ENCODE peak calls at places on chromosome 9, in nine cellular contexts. L is K562, Y is endothelial cell of umbilical vein, R is sigmoid colon, W is GM12878, F is vagina, K is spleen, M is prostate gland, Z is HCT116. E is an unnamed sample.

GRCh38 chr9:116207371-116208111 is 54.0 kb downstream of the PAPPA start:
- DNase-seq in L (no peak), Y (no peak), R (no peak), W (no peak), F (no peak), K (no peak), M (no peak), Z (no peak), E (no peak)

GRCh38 chr9:137114613-137115393 is at the start of gene DPP7:
- DNase-seq in L (peak; percentile 95), Y (peak; percentile 33), R (peak; percentile 87), W (no peak), F (no peak), K (peak; percentile 96), M (peak; percentile 69), Z (no peak), E (peak; percentile 42)

GRCh38 chr9:121601234-121601633 is 50.2 kb upstream of the DAB2IP start:
- DNase-seq in L (no peak), Y (no peak), R (no peak), W (no peak), F (no peak), K (no peak), M (no peak), Z (no peak), E (peak; percentile 32)

GRCh38 chr9:19976226-19976625 is 187.4 kb upstream of the SLC24A2 start:
- DNase-seq in L (no peak), Y (peak; percentile 63), R (no peak), W (no peak), F (no peak), K (no peak), M (no peak), Z (no peak), E (no peak)

GRCh38 chr9:36985769-36986547 is 48.1 kb downstream of the PAX5 start:
- DNase-seq in L (no peak), Y (no peak), R (no peak), W (no peak), F (no peak), K (no peak), M (no peak), Z (no peak), E (no peak)

GRCh38 chr9:90169490-90169889 is 473.1 kb downstream of the DIRAS2 start:
- DNase-seq in L (no peak), Y (no peak), R (no peak), W (no peak), F (no peak), K (no peak), M (no peak), Z (no peak), E (no peak)

GRCh38 chr9:14238518-14238917 is 75.4 kb downstream of the NFIB start:
- DNase-seq in L (no peak), Y (peak; percentile 98), R (no peak), W (no peak), F (no peak), K (no peak), M (peak; percentile 17), Z (no peak), E (no peak)

GRCh38 chr9:89720721-89721660 is 116.2 kb downstream of the GADD45G start:
- DNase-seq in L (no peak), Y (no peak), R (no peak), W (no peak), F (no peak), K (no peak), M (peak; percentile 29), Z (no peak), E (no peak)

GRCh38 chr9:35689601-35690446 is at the start of gene TPM2:
- DNase-seq in L (peak; percentile 19), Y (peak; percentile 70), R (peak; percentile 96), W (no peak), F (no peak), K (no peak), M (peak; percentile 44), Z (peak; percentile 33), E (peak; percentile 88)

GRCh38 chr9:133147412-133148271 is 16.1 kb downstream of the GBGT1 start:
- DNase-seq in L (peak; percentile 63), Y (peak; percentile 64), R (peak; percentile 82), W (no peak), F (no peak), K (peak; percentile 94), M (peak; percentile 72), Z (peak; percentile 57), E (peak; percentile 84)

GRCh38 chr9:116032683-116033440 is 120.7 kb upstream of the PAPPA start:
- DNase-seq in L (no peak), Y (no peak), R (no peak), W (no peak), F (no peak), K (no peak), M (no peak), Z (no peak), E (no peak)

GRCh38 chr9:108444400-108445358 is 411.1 kb downstream of the ACTL7B start:
- DNase-seq in L (no peak), Y (peak; percentile 89), R (peak; percentile 62), W (no peak), F (peak; percentile 90), K (no peak), M (peak; percentile 41), Z (peak; percentile 90), E (peak; percentile 58)

GRCh38 chr9:105500108-105500766 is 52.4 kb downstream of the FSD1L start:
- DNase-seq in L (no peak), Y (no peak), R (no peak), W (peak; percentile 62), F (no peak), K (no peak), M (no peak), Z (no peak), E (no peak)

GRCh38 chr9:109499631-109500120 is 1.6 kb upstream of the PTPN3 start:
- DNase-seq in L (no peak), Y (no peak), R (no peak), W (no peak), F (no peak), K (no peak), M (peak; percentile 65), Z (no peak), E (peak; percentile 55)
- TF ChIP-seq POLR2A in L (no peak), Y (no peak), R (no peak), W (no peak), F (no peak), K (no peak), M (peak; percentile 42), Z (no peak), E (no peak)

GRCh38 chr9:83065233-83065632 is 2.3 kb upstream of the RASEF start:
- DNase-seq in L (no peak), Y (no peak), R (no peak), W (no peak), F (no peak), K (no peak), M (no peak), Z (no peak), E (no peak)

GRCh38 chr9:83062011-83062652 is 810 bp downstream of the RASEF start:
- DNase-seq in L (no peak), Y (no peak), R (no peak), W (no peak), F (no peak), K (no peak), M (peak; percentile 41), Z (no peak), E (peak; percentile 74)

GRCh38 chr9:83061036-83061435 is 1.9 kb downstream of the RASEF start:
- DNase-seq in L (no peak), Y (no peak), R (no peak), W (no peak), F (no peak), K (no peak), M (no peak), Z (no peak), E (no peak)

GRCh38 chr9:83060557-83060956 is 2.4 kb downstream of the RASEF start:
- DNase-seq in L (no peak), Y (no peak), R (no peak), W (no peak), F (no peak), K (no peak), M (no peak), Z (no peak), E (no peak)

DNA sequence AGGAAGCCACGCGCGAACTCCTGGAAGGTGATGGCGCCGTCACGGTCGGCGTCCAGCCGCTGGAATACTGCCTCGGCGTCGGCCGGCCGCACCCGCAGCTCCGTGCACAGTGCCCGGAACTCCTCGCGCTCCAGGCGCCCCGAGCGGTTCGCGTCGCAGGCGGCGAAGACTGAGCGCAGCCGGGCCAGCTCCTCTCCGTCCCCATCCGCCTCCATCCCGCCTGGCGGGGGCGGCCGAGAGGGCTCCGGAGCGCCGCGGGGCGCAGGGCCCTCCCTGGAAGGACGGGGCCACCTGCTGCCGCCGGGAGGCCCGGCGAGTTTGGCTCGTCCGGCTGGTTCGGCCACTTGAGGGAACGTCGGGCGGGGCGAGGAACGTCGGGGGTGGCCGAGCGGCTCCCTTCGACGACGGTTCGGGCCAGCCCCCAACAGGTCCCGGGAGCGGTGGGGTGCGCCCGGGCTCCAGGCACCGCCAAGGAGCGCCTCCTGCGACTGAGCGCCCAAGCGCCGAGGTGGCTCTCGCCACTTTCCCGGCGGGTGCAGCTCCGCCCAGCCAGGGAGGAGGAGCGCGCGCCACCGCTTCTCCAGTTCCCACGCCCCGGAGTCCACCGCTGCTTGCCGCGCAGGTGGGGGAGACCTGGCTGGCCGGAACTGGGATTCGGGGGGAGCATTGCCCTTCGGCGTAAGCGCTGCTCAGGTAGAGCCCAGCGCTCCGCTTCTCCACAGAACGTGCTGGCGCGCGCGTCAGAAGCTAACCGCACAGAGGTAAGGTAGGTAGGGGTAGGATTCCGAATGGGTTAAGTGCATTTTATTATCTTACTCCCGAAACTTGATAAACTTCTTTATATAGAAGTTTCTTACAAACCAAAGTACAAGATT is at the start of gene RASEF:
- DNase-seq in L (no peak), Y (no peak), R (no peak), W (no peak), F (no peak), K (peak; percentile 74), M (peak; percentile 70), Z (no peak), E (peak; percentile 45)
- H3K4me3 ChIP-seq in L (no peak within 1 kb of the TSS), Y (peak within 1 kb of the TSS; percentile 11), R (peak within 1 kb of the TSS; percentile 32), W (no peak within 1 kb of the TSS), F (peak within 1 kb of the TSS; percentile 41), K (no peak within 1 kb of the TSS), M (peak within 1 kb of the TSS; percentile 61), Z (no peak within 1 kb of the TSS), E (peak within 1 kb of the TSS; percentile 60)

DNA sequence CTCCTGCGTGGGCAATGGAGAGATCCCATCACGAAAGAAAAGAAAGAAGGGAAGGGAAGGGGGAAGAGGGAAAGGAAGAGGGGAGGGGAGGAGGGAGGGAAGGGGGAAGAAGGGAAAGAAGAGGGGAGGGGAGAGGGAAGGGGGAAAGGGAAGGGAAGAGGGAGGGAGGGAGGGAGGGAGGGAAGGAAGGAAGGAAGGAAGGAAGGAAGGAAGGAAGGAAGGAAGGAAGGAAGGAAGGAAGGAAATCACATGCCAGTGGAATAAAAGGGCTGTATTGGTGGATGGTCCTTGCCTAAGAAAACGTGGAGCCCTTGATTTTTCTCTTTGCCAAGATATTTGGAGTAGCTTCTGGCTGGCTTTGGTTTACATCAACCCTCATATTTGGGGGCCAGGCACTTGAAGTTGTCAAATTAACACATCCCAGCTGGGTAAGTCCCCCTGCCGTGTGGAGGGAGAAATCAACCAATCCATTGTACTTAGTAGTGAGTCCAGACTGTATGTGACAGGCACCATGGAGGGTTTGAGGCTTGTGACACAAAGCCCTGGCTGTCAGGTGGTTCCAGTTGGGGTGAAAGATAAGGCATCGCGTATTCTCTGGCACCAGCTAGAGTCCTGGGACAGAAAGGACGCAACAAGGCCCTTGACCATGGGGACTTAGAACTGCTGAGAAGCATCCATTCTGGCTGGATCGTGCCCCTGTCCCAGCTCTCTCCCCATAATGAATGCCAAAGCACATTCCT is 23.7 kb downstream of the IDNK start:
- DNase-seq in L (no peak), Y (no peak), R (no peak), W (no peak), F (no peak), K (no peak), M (no peak), Z (no peak), E (no peak)
- TF ChIP-seq POLR2AphosphoS5 in L (no peak), Y (no peak), R (no peak), W (no peak), F (no peak), K (no peak), M (no peak), Z (no peak), E (no peak)

GRCh38 chr9:130693426-130694191 is at the start of gene EXOSC2:
- DNase-seq in L (peak; percentile 93), Y (peak; percentile 99), R (peak; percentile 99), W (peak; percentile 92), F (peak; percentile 98), K (peak; percentile 98), M (peak; percentile 98), Z (peak; percentile 96), E (peak; percentile 98)
- TF ChIP-seq POLR2A in L (peak; percentile 97), Y (peak; percentile 98), R (peak; percentile 71), W (peak; percentile 97), F (no peak), K (peak; percentile 69), M (peak; percentile 62), Z (peak; percentile 92), E (peak; percentile 66)

E was measured in breast epithelium.